ENCODE peak calls at places on chromosomes 5 and 9, in six cellular contexts. G is CD8-positive, alpha-beta T cell; E is heart left ventricle; U is fibroblast of mammary gland; J is HFF-Myc; R is A549. H is an unnamed sample.

GRCh38 chr9:89477811-89478583 is 19.9 kb downstream of the SEMA4D start:
- DNase-seq in U (no peak), J (peak; percentile 42), G (peak; percentile 62), E (no peak), R (no peak), H (no peak)

GRCh38 chr9:126383395-126384104 is 56.9 kb downstream of the MVB12B start:
- DNase-seq in E (no peak), U (no peak), J (no peak), G (no peak), R (no peak), H (no peak)

GRCh38 chr9:124260769-124261603 is 3.2 kb downstream of the NEK6 start:
- DNase-seq in G (no peak), U (peak; percentile 68), R (peak; percentile 67), J (no peak), E (no peak), H (peak; percentile 72)

GRCh38 chr5:82560546-82560945 is 282.4 kb upstream of the RPS23 start:
- DNase-seq in R (no peak), G (no peak), U (peak; percentile 3), E (no peak), J (no peak), H (no peak)

GRCh38 chr5:113034182-113034773 is 57.7 kb downstream of the DCP2 start:
- DNase-seq in R (no peak), E (no peak), G (no peak), J (peak; percentile 61), U (peak; percentile 87), H (no peak)

GRCh38 chr9:77980622-77981021 is 51.0 kb downstream of the GNAQ start:
- DNase-seq in G (no peak), R (no peak), J (no peak), U (peak; percentile 64), E (no peak), H (peak; percentile 39)

GRCh38 chr9:7983361-7983974 is 183.9 kb upstream of the DMAC1 start:
- DNase-seq in J (no peak), G (no peak), E (no peak), R (no peak), U (no peak), H (no peak)

GRCh38 chr5:1386274-1386717 is 41.4 kb upstream of the CLPTM1L start:
- DNase-seq in R (no peak), J (no peak), U (no peak), E (peak; percentile 39), G (peak; percentile 89), H (no peak)

GRCh38 chr5:122464191-122464590 is 152.2 kb downstream of the SNCAIP start:
- DNase-seq in J (no peak), G (no peak), E (no peak), U (no peak), R (no peak), H (no peak)

GRCh38 chr5:155728146-155728856 is 598.7 kb upstream of the SGCD start:
- DNase-seq in E (peak; percentile 64), U (peak; percentile 28), G (peak; percentile 20), J (no peak), R (peak; percentile 71), H (no peak)

GRCh38 chr5:159987031-159987674 is 21.8 kb upstream of the TTC1 start:
- DNase-seq in G (peak; percentile 77), R (peak; percentile 86), U (peak; percentile 53), E (peak; percentile 67), J (no peak), H (peak; percentile 85)

GRCh38 chr5:144198386-144198785 is 27.7 kb downstream of the KCTD16 start:
- DNase-seq in R (peak; percentile 21), U (peak; percentile 50), J (no peak), G (no peak), E (no peak), H (no peak)

GRCh38 chr5:24042688-24043087 is 535.3 kb downstream of the PRDM9 start:
- DNase-seq in J (no peak), E (no peak), U (no peak), G (no peak), R (no peak), H (no peak)

GRCh38 chr9:27505744-27506161 is 18.3 kb upstream of the IFNK start:
- DNase-seq in E (no peak), G (no peak), R (no peak), U (no peak), J (no peak), H (peak; percentile 51)

GRCh38 chr9:11349187-11349586 is 736.4 kb upstream of the PTPRD start:
- DNase-seq in J (no peak), E (no peak), U (no peak), R (no peak), G (no peak), H (no peak)

GRCh38 chr9:15278290-15278689 is 28.7 kb downstream of the TTC39B start:
- DNase-seq in U (no peak), J (no peak), E (no peak), R (no peak), G (no peak), H (no peak)

GRCh38 chr9:111909444-111909843 is 12.8 kb downstream of the UGCG start:
- DNase-seq in G (no peak), R (no peak), J (no peak), E (no peak), U (no peak), H (no peak)

GRCh38 chr5:35618791-35619190 is 1.1 kb downstream of the SPEF2 start:
- DNase-seq in J (no peak), R (no peak), U (no peak), E (no peak), G (no peak), H (no peak)

GRCh38 chr5:134742134-134742533 is 3.8 kb downstream of the CAMLG start:
- DNase-seq in E (no peak), R (no peak), J (no peak), G (no peak), U (no peak), H (no peak)

GRCh38 chr5:69444127-69444754 is 29.3 kb downstream of the MARVELD2 start:
- DNase-seq in E (no peak), R (no peak), J (no peak), G (no peak), U (no peak), H (no peak)

GRCh38 chr5:107270561-107270960 is 400.2 kb downstream of the EFNA5 start:
- DNase-seq in R (no peak), U (no peak), G (no peak), J (no peak), E (no peak), H (no peak)

GRCh38 chr9:26301659-26302058 is 590.9 kb downstream of the CAAP1 start:
- DNase-seq in U (no peak), J (no peak), E (no peak), R (no peak), G (no peak), H (peak; percentile 3)

GRCh38 chr9:132993511-132993939 is 15.0 kb downstream of the GFI1B start:
- DNase-seq in E (no peak), G (no peak), R (no peak), J (no peak), U (no peak), H (no peak)

GRCh38 chr9:22053178-22053577 is 44.1 kb upstream of the CDKN2B start:
- DNase-seq in U (peak; percentile 31), G (no peak), R (no peak), E (no peak), J (no peak), H (no peak)

GRCh38 chr5:1736065-1736464 is 63.6 kb downstream of the MRPL36 start:
- DNase-seq in R (no peak), J (no peak), G (no peak), E (no peak), U (no peak), H (no peak)

GRCh38 chr5:143131983-143132382 is 271.5 kb downstream of the NR3C1 start:
- DNase-seq in U (no peak), R (no peak), G (no peak), E (no peak), J (no peak), H (no peak)

GRCh38 chr5:172370648-172371248 is 83.6 kb downstream of the SH3PXD2B start:
- DNase-seq in J (no peak), R (peak; percentile 23), U (peak; percentile 75), G (no peak), E (no peak), H (peak; percentile 64)

GRCh38 chr5:71996789-71997188 is 110.5 kb upstream of the MAP1B start:
- DNase-seq in G (no peak), U (no peak), R (no peak), E (no peak), J (no peak), H (no peak)
- TF ChIP-seq CTCF in G (no peak), U (no peak), R (no peak), E (no peak), J (no peak), H (no peak)

DNA sequence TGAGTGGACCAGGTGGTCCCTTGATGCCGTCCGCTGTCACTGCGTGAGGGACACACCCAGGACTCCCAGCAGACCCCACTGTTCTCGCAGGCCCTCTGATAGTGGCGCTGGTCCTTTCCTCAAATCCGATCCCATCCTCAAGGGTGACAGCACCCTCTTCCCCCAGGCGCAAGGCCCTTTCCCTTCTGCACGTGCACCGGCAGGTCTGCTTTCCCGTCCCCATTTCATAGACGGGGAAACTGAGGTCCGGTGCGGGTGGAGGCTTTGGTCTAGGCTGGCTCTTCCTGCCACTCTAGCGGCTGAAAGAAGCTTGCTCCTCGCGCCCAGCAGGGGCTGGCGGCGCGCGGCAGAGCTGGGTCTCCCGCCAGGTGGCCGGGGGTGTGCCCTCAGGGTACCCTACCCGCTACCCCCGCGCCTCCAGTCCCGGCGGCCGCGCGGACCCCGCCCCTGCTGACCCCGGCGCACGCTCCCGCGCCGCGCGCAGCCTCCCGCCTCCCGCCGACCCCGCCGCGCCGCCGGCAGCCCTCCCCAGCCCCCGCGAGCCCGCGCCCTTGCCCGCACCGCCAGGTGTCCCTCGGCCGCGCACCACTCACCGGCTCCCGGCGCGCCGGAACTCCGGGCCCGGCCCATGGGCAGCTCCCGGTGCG is 453 bp downstream of the RASGEF1C start:
- DNase-seq in J (no peak), U (no peak), E (no peak), R (peak; percentile 61), G (no peak), H (no peak)
- TF ChIP-seq CTCF in J (no peak), U (no peak), E (no peak), R (no peak), G (no peak), H (peak; percentile 1)

DNA sequence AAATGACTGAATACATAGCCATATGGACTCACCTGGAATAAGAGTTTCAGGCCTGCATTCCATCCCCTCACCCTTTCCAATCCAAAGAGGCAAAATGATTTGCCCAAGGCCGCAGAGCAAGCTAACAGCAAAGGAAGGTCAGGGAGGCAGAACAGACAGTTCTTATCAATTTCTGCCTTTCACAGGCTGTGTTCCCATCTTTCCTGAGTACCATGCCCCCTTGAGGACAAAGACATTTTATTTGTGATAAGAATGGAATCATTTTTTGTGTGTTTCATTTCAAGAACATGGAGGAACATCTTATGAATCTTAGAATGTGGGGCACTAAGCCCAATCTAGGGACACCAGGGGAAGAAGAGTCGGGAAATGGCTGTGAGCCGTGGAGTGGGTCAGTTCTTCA is 13.9 kb downstream of the LHFPL2 start:
- DNase-seq in U (peak; percentile 46), J (no peak), E (no peak), R (no peak), G (no peak), H (no peak)
- TF ChIP-seq CTCF in U (peak; percentile 33), J (peak; percentile 5), E (no peak), R (peak; percentile 37), G (no peak), H (no peak)

DNA sequence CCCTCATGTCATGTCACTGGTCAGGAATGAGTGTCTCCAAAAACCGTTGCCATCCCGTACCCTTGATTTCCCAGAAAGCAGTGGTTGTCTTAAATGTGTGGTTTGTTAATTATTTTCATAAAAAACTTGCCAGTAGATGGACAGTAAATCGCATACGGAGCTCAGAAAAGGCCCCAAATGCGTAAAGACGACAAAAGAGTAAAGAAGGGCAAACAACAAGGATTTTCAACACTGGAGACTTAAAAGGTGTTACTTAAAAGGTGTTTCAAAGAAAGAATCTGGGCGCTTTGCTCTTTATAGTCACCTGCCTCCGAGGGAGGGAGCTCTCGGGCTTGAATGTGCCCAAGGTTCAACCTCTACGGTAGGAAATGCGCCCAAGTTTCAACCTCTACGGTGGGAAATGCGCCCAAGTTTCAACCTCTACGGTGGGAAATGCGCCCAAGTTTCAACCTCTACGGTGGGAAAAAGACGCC is 727 bp downstream of the KIF27 start:
- DNase-seq in R (peak; percentile 60), E (no peak), J (no peak), G (peak; percentile 72), U (peak; percentile 26), H (peak; percentile 78)
- TF ChIP-seq CTCF in R (peak; percentile 59), E (peak; percentile 34), J (no peak), G (no peak), U (peak; percentile 41), H (peak; percentile 36)